ENCODE peak calls at places on chromosomes 7 and 10, in four cellular contexts. S is WTC11, A is HepG2, G is K562. Q is an unnamed sample.

GRCh38 chr7:47573758-47574472 is 8.0 kb downstream of the TNS3 start:
- DNase-seq in S (no peak), A (peak; percentile 82), G (no peak), Q (no peak)

GRCh38 chr7:4709187-4709586 is 27.1 kb downstream of the FOXK1 start:
- DNase-seq in S (peak; percentile 27), A (no peak), G (no peak), Q (no peak)

GRCh38 chr7:159027803-159028455 is 116.7 kb downstream of the VIPR2 start:
- DNase-seq in S (no peak), A (peak; percentile 12), G (no peak), Q (no peak)

GRCh38 chr10:89665302-89665701 is 20.3 kb upstream of the PANK1 start:
- DNase-seq in S (no peak), A (no peak), G (no peak), Q (no peak)

GRCh38 chr7:88357794-88358533 is 51.3 kb upstream of the STEAP4 start:
- DNase-seq in S (no peak), A (peak; percentile 13), G (peak; percentile 10), Q (no peak)

GRCh38 chr10:3761111-3761686 is 23.8 kb downstream of the KLF6 start:
- DNase-seq in S (no peak), A (no peak), G (no peak), Q (peak; percentile 76)

GRCh38 chr7:3218561-3219225 is 82.4 kb upstream of the SDK1 start:
- DNase-seq in S (no peak), A (peak; percentile 58), G (no peak), Q (no peak)

GRCh38 chr10:132687181-132687892 is 98.6 kb downstream of the NKX6-2 start:
- DNase-seq in S (peak; percentile 8), A (no peak), G (no peak), Q (no peak)

GRCh38 chr10:26978531-26978930 is 117.8 kb upstream of the ABI1 start:
- DNase-seq in S (no peak), A (no peak), G (no peak), Q (no peak)

GRCh38 chr7:100191775-100192174 is 14.1 kb downstream of the STAG3 start:
- DNase-seq in S (no peak), A (no peak), G (no peak), Q (no peak)

GRCh38 chr7:149284343-149284742 is 22.3 kb downstream of the ZNF783 start:
- DNase-seq in S (no peak), A (no peak), G (no peak), Q (no peak)

GRCh38 chr10:49113741-49114141 is 1.6 kb downstream of the VSTM4 start:
- DNase-seq in S (no peak), A (no peak), G (no peak), Q (no peak)

GRCh38 chr7:83541187-83541960 is 107.6 kb downstream of the SEMA3E start:
- DNase-seq in S (no peak), A (no peak), G (no peak), Q (no peak)

GRCh38 chr7:131109011-131109756 is 218.5 kb upstream of the MKLN1 start:
- DNase-seq in S (no peak), A (no peak), G (peak; percentile 42), Q (no peak)

GRCh38 chr10:118868618-118869017 is 113.8 kb upstream of the CACUL1 start:
- DNase-seq in S (no peak), A (no peak), G (no peak), Q (no peak)

GRCh38 chr7:12715372-12716133 is 28.1 kb downstream of the ARL4A start:
- DNase-seq in S (peak; percentile 26), A (peak; percentile 86), G (peak; percentile 98), Q (no peak)
- TF ChIP-seq ETV6 in S (no peak), A (no peak), G (peak; percentile 61), Q (no peak)

DNA sequence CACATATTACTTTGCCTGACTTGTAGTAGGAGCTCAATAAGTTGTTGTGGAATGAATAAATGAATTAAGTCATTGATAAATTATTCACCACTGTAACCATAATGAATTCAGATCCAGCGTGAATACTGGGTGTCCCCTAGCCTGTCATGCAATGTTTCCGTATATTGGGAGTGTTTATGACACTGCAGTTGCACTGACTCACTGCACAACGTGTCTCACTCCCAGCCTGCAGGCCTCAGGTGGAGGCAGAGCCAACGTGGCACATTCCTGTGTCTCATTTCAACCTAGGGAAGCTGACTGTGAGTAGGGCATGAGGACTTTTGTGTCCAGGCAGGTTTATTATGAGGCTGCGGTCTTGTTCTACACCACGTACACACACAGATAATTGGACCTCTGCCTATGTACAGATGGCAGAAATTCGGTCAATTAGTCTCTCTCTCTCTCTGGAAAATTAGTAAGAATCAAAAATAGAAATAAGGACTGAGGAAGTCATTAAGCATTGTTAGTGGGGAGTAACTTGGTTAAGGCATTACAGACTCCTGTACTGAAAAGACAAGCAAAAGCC is 299.1 kb upstream of the IGFBP3 start:
- DNase-seq in S (no peak), A (no peak), G (no peak), Q (no peak)
- TF ChIP-seq ETV6 in S (no peak), A (no peak), G (no peak), Q (no peak)

DNA sequence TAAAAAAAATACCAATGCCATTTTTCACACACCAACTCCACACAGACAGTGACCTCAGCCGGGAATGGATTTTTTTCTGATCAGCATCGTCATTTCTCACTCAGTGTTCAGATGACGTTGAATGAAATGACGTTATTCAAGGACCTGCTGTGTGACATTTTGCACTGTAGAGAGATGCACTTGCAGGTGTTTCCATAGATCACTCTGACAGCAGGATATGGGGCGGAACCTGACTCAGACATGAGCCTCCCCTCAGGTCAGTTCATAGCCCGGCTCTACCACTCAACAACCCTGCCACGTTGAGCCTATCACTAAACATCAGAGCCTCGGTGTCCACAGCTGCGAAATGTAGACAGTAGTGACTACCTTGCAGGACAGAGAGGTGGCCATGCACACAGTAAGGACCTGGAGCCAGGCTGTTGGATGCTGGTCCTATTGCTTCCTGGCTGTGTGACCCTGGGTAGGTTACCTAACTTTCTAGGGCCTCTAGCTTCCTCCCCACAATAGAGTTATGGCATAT is 41.4 kb upstream of the ANTXRL start:
- DNase-seq in S (no peak), A (no peak), G (no peak), Q (no peak)
- TF ChIP-seq ETV6 in S (no peak), A (no peak), G (no peak), Q (no peak)

DNA sequence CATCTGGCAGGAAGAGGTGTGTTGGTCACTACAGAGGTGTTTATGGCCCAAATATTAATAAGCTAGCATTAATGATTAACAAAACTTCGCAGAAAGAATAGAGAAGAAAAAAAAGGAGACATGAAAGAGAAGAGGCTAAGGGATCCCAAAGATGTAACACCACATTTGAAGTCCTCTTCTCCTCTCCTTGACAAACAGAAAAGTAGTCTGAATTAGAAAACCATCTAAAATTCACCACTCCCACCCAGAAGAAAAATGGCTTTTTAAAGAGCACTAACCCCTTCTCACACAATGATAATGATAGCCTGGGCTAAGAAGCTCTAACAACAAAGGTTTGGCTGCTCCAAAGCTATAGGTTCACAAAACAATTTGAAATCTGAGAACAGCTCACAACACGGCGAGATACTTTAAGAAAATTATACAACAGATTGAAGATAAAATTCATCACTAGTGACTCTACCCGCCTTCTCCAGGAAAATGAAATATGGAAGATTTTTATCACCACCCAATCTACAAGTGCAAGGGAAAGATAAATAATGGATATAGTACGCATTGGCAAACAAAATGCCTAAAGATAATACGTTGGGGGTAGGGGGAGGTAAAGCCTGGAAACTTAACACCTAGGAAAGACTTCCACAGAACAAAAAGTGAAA is 7.4 kb downstream of the ITGB1 start:
- DNase-seq in S (no peak), A (no peak), G (no peak), Q (no peak)
- TF ChIP-seq ETV6 in S (no peak), A (no peak), G (no peak), Q (no peak)

GRCh38 chr7:91314591-91315323 is 50.5 kb downstream of the FZD1 start:
- DNase-seq in S (no peak), A (no peak), G (no peak), Q (no peak)

GRCh38 chr7:91313113-91313512 is 48.9 kb downstream of the FZD1 start:
- DNase-seq in S (no peak), A (no peak), G (no peak), Q (no peak)

GRCh38 chr7:91311844-91312243 is 47.6 kb downstream of the FZD1 start:
- DNase-seq in S (no peak), A (no peak), G (no peak), Q (no peak)

GRCh38 chr7:91307467-91307866 is 43.2 kb downstream of the FZD1 start:
- DNase-seq in S (no peak), A (no peak), G (no peak), Q (no peak)

GRCh38 chr7:91310829-91311460 is 46.7 kb downstream of the FZD1 start:
- DNase-seq in S (no peak), A (no peak), G (no peak), Q (no peak)
- TF ChIP-seq ETV6 in S (no peak), A (no peak), G (no peak), Q (no peak)

DNA sequence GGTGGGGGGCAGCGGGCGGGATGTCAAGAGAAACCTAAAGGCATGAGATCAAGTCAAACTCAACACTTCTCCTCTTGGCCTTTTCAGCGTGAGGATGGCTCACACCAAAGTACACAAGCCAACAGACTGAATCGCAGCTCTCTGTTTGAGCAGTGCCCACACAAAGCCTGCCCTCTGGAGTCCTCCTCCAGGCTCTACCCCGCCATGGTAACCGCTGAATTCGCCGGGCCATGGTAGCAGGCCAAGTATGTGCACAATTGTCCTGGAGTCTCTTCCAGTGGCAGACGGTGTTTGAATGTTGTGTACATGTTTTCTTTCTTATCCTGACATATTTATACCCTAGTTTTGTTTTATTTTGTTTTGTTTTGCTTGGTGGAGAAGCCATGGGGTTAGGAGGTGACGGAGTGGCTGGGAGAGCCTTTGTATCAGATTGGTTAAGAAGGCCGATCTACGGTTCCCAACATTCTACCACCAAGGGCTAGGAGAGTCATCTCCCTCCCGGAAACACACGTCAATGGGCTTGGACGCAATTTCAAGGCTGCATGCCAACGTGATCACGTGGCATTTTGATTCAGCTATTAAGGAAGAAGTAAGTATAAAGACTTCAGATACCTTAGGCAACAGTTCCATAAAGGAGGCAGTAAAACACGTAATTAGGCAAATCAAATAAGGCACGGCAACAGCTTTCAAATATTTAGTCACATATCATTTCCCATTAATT is 12.1 kb upstream of the SHH start:
- DNase-seq in S (no peak), A (no peak), G (no peak), Q (no peak)
- TF ChIP-seq ETV6 in S (no peak), A (no peak), G (no peak), Q (no peak)

GRCh38 chr7:108049962-108050361 is 47.0 kb upstream of the LAMB1 start:
- DNase-seq in S (no peak), A (peak; percentile 59), G (no peak), Q (no peak)

GRCh38 chr7:108048422-108048821 is 45.5 kb upstream of the LAMB1 start:
- DNase-seq in S (no peak), A (no peak), G (no peak), Q (no peak)

GRCh38 chr7:108045154-108045553 is 42.2 kb upstream of the LAMB1 start:
- DNase-seq in S (no peak), A (no peak), G (no peak), Q (no peak)

GRCh38 chr7:108046952-108047506 is 44.1 kb upstream of the LAMB1 start:
- DNase-seq in S (no peak), A (no peak), G (no peak), Q (no peak)

DNA sequence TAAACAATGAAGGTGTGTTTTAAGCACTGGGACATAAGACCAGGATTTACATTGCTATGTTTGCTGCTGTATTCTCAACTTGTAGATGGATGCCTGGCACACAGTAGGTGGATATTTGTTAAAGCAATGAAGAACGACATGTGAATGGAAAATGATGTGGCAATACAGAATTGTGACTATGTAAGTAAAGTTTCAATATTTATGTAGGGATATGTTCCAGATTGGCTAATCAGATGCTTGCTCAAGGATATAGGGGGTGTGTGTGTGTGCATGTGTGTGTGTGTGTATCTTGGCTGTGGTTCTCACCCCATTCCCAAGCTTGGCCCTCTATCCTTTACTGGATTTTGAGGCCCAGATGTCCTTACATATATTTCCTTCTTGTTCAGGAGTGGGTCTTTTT is 42.7 kb upstream of the LAMB1 start:
- DNase-seq in S (no peak), A (peak; percentile 15), G (no peak), Q (no peak)
- TF ChIP-seq ETV6 in S (no peak), A (no peak), G (no peak), Q (no peak)